ENCODE peak calls at places on chromosomes 13 and 19, in four cellular contexts. One of them, this sample, is unnamed.

GRCh38 chr13:99415851-99416331 is 85.4 kb upstream of the TM9SF2 start:
- DNase-seq in neuronal stem cell: no peak
- DNase-seq in substantia nigra: no peak
- DNase-seq in HuH-7: no peak
- DNase-seq in this sample: no peak

GRCh38 chr19:45468803-45469131 is 971 bp downstream of the FOSB start:
- DNase-seq in neuronal stem cell: no peak
- DNase-seq in HuH-7: no peak
- DNase-seq in substantia nigra: no peak
- DNase-seq in this sample: peak

GRCh38 chr19:29615891-29616425 is 9.9 kb downstream of the POP4 start:
- DNase-seq in HuH-7: no peak
- DNase-seq in neuronal stem cell: no peak
- DNase-seq in substantia nigra: no peak
- DNase-seq in this sample: no peak

GRCh38 chr19:372306-372890 is 27.8 kb upstream of the MIER2 start:
- DNase-seq in substantia nigra: peak
- DNase-seq in neuronal stem cell: no peak
- DNase-seq in HuH-7: no peak
- DNase-seq in this sample: no peak

GRCh38 chr13:51246411-51247298 is 24.5 kb downstream of the FAM124A start:
- DNase-seq in neuronal stem cell: no peak
- DNase-seq in HuH-7: no peak
- DNase-seq in substantia nigra: peak
- DNase-seq in this sample: no peak

GRCh38 chr19:3844596-3844995 is 24.2 kb downstream of the ZFR2 start:
- DNase-seq in neuronal stem cell: no peak
- DNase-seq in HuH-7: no peak
- DNase-seq in substantia nigra: no peak
- DNase-seq in this sample: no peak

GRCh38 chr19:52214241-52214640 is 24.4 kb downstream of the PPP2R1A start:
- DNase-seq in neuronal stem cell: no peak
- DNase-seq in HuH-7: no peak
- DNase-seq in substantia nigra: no peak
- DNase-seq in this sample: no peak

GRCh38 chr19:49469828-49470614 is 4.0 kb upstream of the FLT3LG start:
- DNase-seq in neuronal stem cell: no peak
- DNase-seq in HuH-7: no peak
- DNase-seq in substantia nigra: no peak
- DNase-seq in this sample: no peak

GRCh38 chr19:55584871-55585270 is 4.2 kb upstream of the ZNF579 start:
- DNase-seq in HuH-7: no peak
- DNase-seq in substantia nigra: no peak
- DNase-seq in neuronal stem cell: no peak
- DNase-seq in this sample: no peak

This sample was measured in A549.